ENCODE peak calls at places on chromosomes 2 and 18, in four cellular contexts. One of them, this sample, is unnamed. For H3K4me1, the result is how much of the 10 kb centered on the place peaks cover.

GRCh38 chr18:34354351-34354750 is 129.6 kb upstream of the NOL4 start:
- DNase-seq in PC-3: no peak
- DNase-seq in heart left ventricle: no peak
- DNase-seq in fibroblast of lung: no peak
- DNase-seq in this sample: no peak

GRCh38 chr2:120863661-120864320 is 128.1 kb downstream of the GLI2 start:
- DNase-seq in PC-3: peak
- DNase-seq in heart left ventricle: no peak
- DNase-seq in fibroblast of lung: peak
- DNase-seq in this sample: peak

GRCh38 chr2:42169869-42170465 is 814 bp downstream of the EML4 start:
- DNase-seq in PC-3: no peak
- DNase-seq in heart left ventricle: no peak
- DNase-seq in fibroblast of lung: peak
- DNase-seq in this sample: no peak

GRCh38 chr2:8541223-8541622 is 140.6 kb upstream of the ID2 start:
- DNase-seq in PC-3: no peak
- DNase-seq in heart left ventricle: no peak
- DNase-seq in fibroblast of lung: no peak
- DNase-seq in this sample: no peak

GRCh38 chr2:11865820-11866219 is 119.4 kb downstream of the LPIN1 start:
- DNase-seq in PC-3: no peak
- DNase-seq in heart left ventricle: no peak
- DNase-seq in fibroblast of lung: no peak
- DNase-seq in this sample: no peak

GRCh38 chr2:158042245-158042644 is 59.4 kb upstream of the UPP2 start:
- DNase-seq in PC-3: no peak
- DNase-seq in heart left ventricle: no peak
- DNase-seq in fibroblast of lung: no peak
- DNase-seq in this sample: peak

GRCh38 chr2:38232454-38232853 is 144.6 kb downstream of the ATL2 start:
- DNase-seq in PC-3: no peak
- DNase-seq in heart left ventricle: no peak
- DNase-seq in fibroblast of lung: no peak
- DNase-seq in this sample: no peak

GRCh38 chr2:23622966-23623665 is 238.1 kb downstream of the KLHL29 start:
- DNase-seq in PC-3: no peak
- DNase-seq in heart left ventricle: no peak
- DNase-seq in fibroblast of lung: no peak
- DNase-seq in this sample: no peak

GRCh38 chr2:90069290-90069894 is 1377.9 kb downstream of the RPIA start:
- DNase-seq in PC-3: peak
- DNase-seq in heart left ventricle: no peak
- DNase-seq in fibroblast of lung: no peak
- DNase-seq in this sample: no peak

GRCh38 chr2:167943877-167944276 is 303.5 kb downstream of the STK39 start:
- DNase-seq in PC-3: peak
- DNase-seq in heart left ventricle: no peak
- DNase-seq in fibroblast of lung: peak
- DNase-seq in this sample: no peak

GRCh38 chr2:232543928-232544631 is 4.6 kb downstream of the CHRNG start:
- DNase-seq in PC-3: no peak
- DNase-seq in heart left ventricle: no peak
- DNase-seq in fibroblast of lung: no peak
- DNase-seq in this sample: no peak

GRCh38 chr2:158556124-158556523 is 99.4 kb downstream of the PKP4 start:
- DNase-seq in PC-3: no peak
- DNase-seq in heart left ventricle: no peak
- DNase-seq in fibroblast of lung: no peak
- DNase-seq in this sample: no peak

GRCh38 chr2:74764429-74765272 is 69.3 kb upstream of the HK2 start:
- DNase-seq in PC-3: no peak
- DNase-seq in heart left ventricle: no peak
- DNase-seq in fibroblast of lung: peak
- DNase-seq in this sample: no peak

GRCh38 chr2:217527586-217528202 is 475.1 kb downstream of the TNS1 start:
- DNase-seq in PC-3: no peak
- DNase-seq in heart left ventricle: no peak
- DNase-seq in fibroblast of lung: peak
- DNase-seq in this sample: no peak

GRCh38 chr2:120442923-120443571 is 97.1 kb downstream of the INHBB start:
- DNase-seq in PC-3: peak
- DNase-seq in heart left ventricle: no peak
- DNase-seq in fibroblast of lung: no peak
- DNase-seq in this sample: peak

GRCh38 chr18:10923225-10923624 is 226.1 kb downstream of the PIEZO2 start:
- DNase-seq in PC-3: no peak
- DNase-seq in heart left ventricle: no peak
- DNase-seq in fibroblast of lung: peak
- DNase-seq in this sample: no peak

GRCh38 chr2:27084297-27085061 is 2.1 kb upstream of the KHK start:
- DNase-seq in PC-3: no peak
- DNase-seq in heart left ventricle: no peak
- DNase-seq in fibroblast of lung: no peak
- DNase-seq in this sample: no peak
- H3K27ac ChIP-seq in PC-3: no peak
- H3K27ac ChIP-seq in heart left ventricle: no peak
- H3K27ac ChIP-seq in fibroblast of lung: no peak
- H3K27ac ChIP-seq in this sample: no peak

GRCh38 chr18:76487782-76488181 is 7.3 kb downstream of the ZNF516 start:
- DNase-seq in PC-3: no peak
- DNase-seq in heart left ventricle: no peak
- DNase-seq in fibroblast of lung: no peak
- DNase-seq in this sample: no peak

GRCh38 chr18:76486029-76486428 is 9.0 kb downstream of the ZNF516 start:
- DNase-seq in PC-3: no peak
- DNase-seq in heart left ventricle: no peak
- DNase-seq in fibroblast of lung: no peak
- DNase-seq in this sample: no peak

GRCh38 chr18:76487076-76487475 is 8.0 kb downstream of the ZNF516 start:
- DNase-seq in PC-3: no peak
- DNase-seq in heart left ventricle: no peak
- DNase-seq in fibroblast of lung: no peak
- DNase-seq in this sample: no peak

GRCh38 chr18:76488190-76488589 is 6.9 kb downstream of the ZNF516 start:
- DNase-seq in PC-3: no peak
- DNase-seq in heart left ventricle: no peak
- DNase-seq in fibroblast of lung: peak
- DNase-seq in this sample: no peak

GRCh38 chr18:76486600-76486999 is 8.4 kb downstream of the ZNF516 start:
- DNase-seq in PC-3: no peak
- DNase-seq in heart left ventricle: no peak
- DNase-seq in fibroblast of lung: no peak
- DNase-seq in this sample: no peak
- H3K4me1 ChIP-seq in PC-3: under half
- H3K4me1 ChIP-seq in heart left ventricle: under half
- H3K4me1 ChIP-seq in fibroblast of lung: under half
- H3K4me1 ChIP-seq in this sample: under half

GRCh38 chr2:62527478-62528210 is 21.6 kb upstream of the TMEM17 start:
- DNase-seq in PC-3: no peak
- DNase-seq in heart left ventricle: no peak
- DNase-seq in fibroblast of lung: no peak
- DNase-seq in this sample: no peak
- H3K27ac ChIP-seq in PC-3: no peak
- H3K27ac ChIP-seq in heart left ventricle: no peak
- H3K27ac ChIP-seq in fibroblast of lung: no peak
- H3K27ac ChIP-seq in this sample: no peak

GRCh38 chr2:165776013-165776412 is 18.0 kb downstream of the GALNT3 start:
- DNase-seq in PC-3: peak
- DNase-seq in heart left ventricle: no peak
- DNase-seq in fibroblast of lung: no peak
- DNase-seq in this sample: no peak

GRCh38 chr2:165778187-165778556 is 15.9 kb downstream of the GALNT3 start:
- DNase-seq in PC-3: peak
- DNase-seq in heart left ventricle: no peak
- DNase-seq in fibroblast of lung: no peak
- DNase-seq in this sample: no peak

GRCh38 chr2:165776796-165777195 is 17.3 kb downstream of the GALNT3 start:
- DNase-seq in PC-3: no peak
- DNase-seq in heart left ventricle: no peak
- DNase-seq in fibroblast of lung: no peak
- DNase-seq in this sample: no peak

GRCh38 chr2:165777522-165778186 is 16.4 kb downstream of the GALNT3 start:
- DNase-seq in PC-3: peak
- DNase-seq in heart left ventricle: no peak
- DNase-seq in fibroblast of lung: no peak
- DNase-seq in this sample: no peak

DNA sequence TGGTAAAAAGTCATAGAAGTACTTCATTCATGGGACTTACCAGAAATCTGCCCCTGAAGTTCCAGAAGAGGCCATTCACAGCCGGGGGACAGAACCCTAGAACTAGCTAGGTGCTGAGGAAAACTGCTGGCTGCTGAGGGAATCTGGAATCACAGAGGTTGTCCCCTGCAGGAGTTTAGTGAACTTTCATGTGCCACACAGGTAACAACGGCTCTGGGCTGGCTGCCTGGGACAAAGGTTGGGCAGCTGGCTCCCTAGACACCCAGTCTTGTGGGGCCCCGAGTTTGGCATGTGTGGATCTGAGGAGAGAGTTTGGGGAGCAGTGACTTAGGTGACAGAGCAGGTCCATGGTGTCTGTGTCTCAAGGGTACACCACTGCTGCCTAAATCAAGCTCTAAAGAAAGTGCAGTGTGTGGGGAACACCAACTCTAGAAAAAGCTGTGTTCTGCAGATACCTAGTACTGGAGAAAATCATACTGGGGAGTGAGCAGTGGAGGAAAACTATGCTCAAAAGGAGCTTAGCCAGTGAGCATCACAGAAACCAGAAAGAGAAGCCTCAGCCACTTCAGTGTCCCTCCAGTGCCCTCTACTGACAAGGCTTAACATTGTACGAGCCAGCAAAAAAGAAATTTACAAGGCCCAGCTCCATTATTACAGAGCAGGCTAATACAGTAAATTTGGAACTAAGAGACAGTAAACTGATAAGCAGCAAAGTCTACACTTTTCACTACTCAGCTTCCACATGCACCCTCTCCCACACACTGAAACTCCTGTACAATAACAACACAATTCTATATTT is 15.2 kb downstream of the GALNT3 start:
- DNase-seq in PC-3: peak
- DNase-seq in heart left ventricle: no peak
- DNase-seq in fibroblast of lung: no peak
- DNase-seq in this sample: no peak
- H3K4me1 ChIP-seq in PC-3: under half
- H3K4me1 ChIP-seq in heart left ventricle: under half
- H3K4me1 ChIP-seq in fibroblast of lung: under half
- H3K4me1 ChIP-seq in this sample: under half

This sample was measured in foreskin keratinocyte.